ENCODE peak calls at places on chromosomes 6 and 20, in eight cellular contexts. G is tibial artery; T is cardiac fibroblast; O is right lobe of liver; H is type B pancreatic cell; Y is upper lobe of right lung; E is GM20000; D is CD8-positive, alpha-beta T cell. J is an unnamed sample.
A peak's percentile ranks its signal among the peaks of the same experiment; 100 is the strongest.

GRCh38 chr6:72525821-72526550 is 95.9 kb upstream of the KCNQ5 start:
- DNase-seq in G (no peak), T (no peak), O (no peak), H (no peak), Y (no peak), E (no peak), D (no peak), J (no peak)

GRCh38 chr20:62355527-62356142 is 11.5 kb downstream of the LAMA5 start:
- DNase-seq in G (peak; percentile 91), T (peak; percentile 72), O (peak; percentile 81), H (no peak), Y (no peak), E (no peak), D (no peak), J (no peak)

GRCh38 chr6:87731818-87732661 is 30.0 kb upstream of the AKIRIN2 start:
- DNase-seq in G (peak; percentile 92), T (peak; percentile 99), O (peak; percentile 81), H (no peak), Y (peak; percentile 93), E (peak; percentile 68), D (no peak), J (no peak)

GRCh38 chr6:45791600-45792168 is 224.0 kb downstream of the CLIC5 start:
- DNase-seq in G (no peak), T (peak; percentile 78), O (no peak), H (no peak), Y (no peak), E (no peak), D (no peak), J (no peak)

GRCh38 chr20:34522969-34523871 is 7.0 kb downstream of the DYNLRB1 start:
- DNase-seq in G (peak; percentile 64), T (peak; percentile 76), O (no peak), H (peak; percentile 77), Y (no peak), E (peak; percentile 50), D (peak; percentile 64), J (no peak)

GRCh38 chr6:25053875-25054371 is 118.2 kb upstream of the RIPOR2 start:
- DNase-seq in G (no peak), T (peak; percentile 69), O (no peak), H (no peak), Y (no peak), E (peak; percentile 46), D (no peak), J (no peak)

GRCh38 chr6:144559865-144560603 is 274.9 kb downstream of the UTRN start:
- DNase-seq in G (no peak), T (peak; percentile 49), O (no peak), H (no peak), Y (no peak), E (no peak), D (no peak), J (no peak)

GRCh38 chr6:137902721-137903120 is 35.7 kb downstream of the TNFAIP3 start:
- DNase-seq in G (no peak), T (no peak), O (no peak), H (no peak), Y (no peak), E (no peak), D (no peak), J (no peak)

GRCh38 chr6:158086054-158086705 is 81.9 kb downstream of the SERAC1 start:
- DNase-seq in G (no peak), T (peak; percentile 30), O (no peak), H (peak; percentile 31), Y (no peak), E (peak; percentile 39), D (no peak), J (no peak)

GRCh38 chr20:57587989-57588377 is 27.1 kb downstream of the PCK1 start:
- DNase-seq in G (no peak), T (no peak), O (no peak), H (no peak), Y (no peak), E (no peak), D (no peak), J (no peak)

GRCh38 chr20:17624070-17624469 is 54.2 kb downstream of the DSTN start:
- DNase-seq in G (peak; percentile 59), T (no peak), O (no peak), H (no peak), Y (peak; percentile 46), E (no peak), D (no peak), J (peak; percentile 77)

GRCh38 chr6:120056085-120056484 is 706.5 kb upstream of the MAN1A1 start:
- DNase-seq in G (no peak), T (peak; percentile 5), O (no peak), H (no peak), Y (no peak), E (peak; percentile 2), D (no peak), J (no peak)

GRCh38 chr6:15389079-15389758 is 143.3 kb downstream of the JARID2 start:
- DNase-seq in G (peak; percentile 72), T (peak; percentile 17), O (peak; percentile 61), H (no peak), Y (no peak), E (no peak), D (no peak), J (no peak)

GRCh38 chr20:11881453-11881852 is 36.2 kb upstream of the BTBD3 start:
- DNase-seq in G (no peak), T (no peak), O (no peak), H (no peak), Y (no peak), E (no peak), D (no peak), J (no peak)

GRCh38 chr20:49161428-49162152 is 26.5 kb downstream of the STAU1 start:
- DNase-seq in G (no peak), T (no peak), O (no peak), H (no peak), Y (no peak), E (no peak), D (no peak), J (no peak)

GRCh38 chr6:90406142-90406794 is 109.6 kb upstream of the BACH2 start:
- DNase-seq in G (no peak), T (peak; percentile 52), O (no peak), H (no peak), Y (no peak), E (no peak), D (no peak), J (no peak)

GRCh38 chr6:113461153-113461897 is 395.8 kb upstream of the MARCKS start:
- DNase-seq in G (no peak), T (peak; percentile 44), O (no peak), H (no peak), Y (no peak), E (no peak), D (no peak), J (no peak)
- TF ChIP-seq CTCF in G (no peak), T (peak; percentile 20), O (no peak), H (peak; percentile 63), Y (peak; percentile 22), E (peak; percentile 6), D (no peak), J (peak; percentile 59)

DNA sequence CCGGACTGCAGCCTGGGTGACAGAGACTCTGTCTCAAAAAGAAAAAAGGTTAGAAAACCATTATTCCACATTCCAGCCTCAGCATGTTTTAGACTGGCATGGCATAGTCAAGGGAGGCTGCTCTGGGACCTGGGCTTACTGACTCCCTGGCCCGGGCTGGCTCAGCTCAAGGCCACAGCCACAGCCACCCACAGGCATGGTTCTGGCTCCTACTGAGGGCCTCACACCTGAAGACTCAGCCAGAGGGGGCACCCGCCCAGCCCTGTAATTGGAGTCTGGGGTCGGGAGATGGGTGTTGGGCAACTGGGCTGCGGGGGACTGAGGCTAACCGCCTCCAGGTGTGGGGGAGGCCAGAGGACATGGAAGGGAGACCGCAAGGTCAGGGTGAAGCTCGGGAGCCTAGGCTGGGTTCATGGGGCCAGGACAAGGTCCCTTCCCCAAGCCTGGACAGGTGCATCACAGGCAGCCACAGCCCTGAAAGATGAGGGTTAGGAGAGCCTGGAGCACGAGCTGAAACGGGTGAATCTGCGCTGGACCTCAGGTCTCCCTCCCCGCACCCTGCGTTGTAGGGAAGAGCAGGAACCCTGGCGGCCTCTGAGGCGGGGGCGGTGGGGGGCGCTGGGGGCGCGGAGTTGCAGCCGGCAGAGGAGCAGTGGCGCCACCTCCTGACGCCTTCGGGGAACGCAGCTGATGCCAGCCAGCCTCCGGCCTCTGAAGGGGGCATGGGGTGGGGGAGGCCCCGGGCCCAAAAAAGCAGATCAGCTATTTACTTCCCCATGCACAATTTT is 67.7 kb upstream of the SRSF6 start:
- DNase-seq in G (no peak), T (no peak), O (no peak), H (no peak), Y (peak; percentile 77), E (no peak), D (no peak), J (no peak)
- TF ChIP-seq CTCF in G (no peak), T (peak; percentile 16), O (peak; percentile 10), H (peak; percentile 77), Y (peak; percentile 60), E (peak; percentile 11), D (no peak), J (peak; percentile 54)

GRCh38 chr6:31271641-31272357 is at the start of gene HLA-C:
- DNase-seq in G (peak; percentile 96), T (peak; percentile 97), O (peak; percentile 96), H (peak; percentile 80), Y (peak; percentile 88), E (peak; percentile 94), D (peak; percentile 92), J (peak; percentile 87)
- TF ChIP-seq CTCF in G (no peak), T (peak; percentile 20), O (no peak), H (no peak), Y (no peak), E (no peak), D (no peak), J (peak; percentile 33)

GRCh38 chr6:126167726-126168125 is 172.2 kb upstream of the CENPW start:
- DNase-seq in G (no peak), T (no peak), O (no peak), H (no peak), Y (no peak), E (no peak), D (no peak), J (no peak)

GRCh38 chr6:126170433-126170832 is 169.5 kb upstream of the CENPW start:
- DNase-seq in G (no peak), T (no peak), O (no peak), H (no peak), Y (no peak), E (no peak), D (no peak), J (no peak)

GRCh38 chr6:126172151-126172550 is 167.8 kb upstream of the CENPW start:
- DNase-seq in G (no peak), T (no peak), O (no peak), H (no peak), Y (no peak), E (no peak), D (no peak), J (no peak)

GRCh38 chr6:126174697-126175096 is 165.2 kb upstream of the CENPW start:
- DNase-seq in G (no peak), T (no peak), O (no peak), H (no peak), Y (no peak), E (no peak), D (no peak), J (no peak)

DNA sequence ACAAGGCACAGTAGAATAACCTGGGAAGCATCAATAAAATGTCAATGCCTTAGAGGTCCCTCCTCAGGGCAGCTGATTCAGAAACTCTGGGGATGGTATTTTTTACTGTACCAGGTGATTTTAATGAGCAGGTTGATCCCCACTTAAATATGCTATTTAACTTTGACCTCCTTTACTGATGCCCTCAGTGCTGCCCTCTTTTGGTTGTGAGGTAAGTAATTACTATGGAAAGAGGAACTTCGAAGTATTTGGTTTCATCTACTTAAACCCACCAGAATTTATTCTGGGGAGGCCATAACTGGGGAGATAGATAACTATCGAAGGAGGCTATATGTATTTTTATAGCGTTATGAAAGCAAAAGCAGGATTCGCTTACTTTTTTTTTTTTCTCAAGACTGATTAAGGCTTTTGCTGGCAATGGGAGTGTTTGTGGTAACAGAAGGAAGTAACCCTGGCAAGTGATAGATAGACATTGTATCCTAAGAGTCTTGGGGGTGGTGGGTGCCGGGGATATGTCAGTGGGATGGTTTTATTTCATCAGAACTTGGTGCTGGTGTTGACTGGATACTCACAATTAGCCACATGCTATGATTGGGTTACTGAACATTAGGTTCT is 168.9 kb upstream of the CENPW start:
- DNase-seq in G (no peak), T (peak; percentile 64), O (no peak), H (no peak), Y (no peak), E (peak; percentile 40), D (no peak), J (no peak)
- TF ChIP-seq CTCF in G (no peak), T (peak; percentile 75), O (peak; percentile 57), H (peak; percentile 68), Y (peak; percentile 49), E (peak; percentile 49), D (peak; percentile 28), J (peak; percentile 72)

J was measured in chondrocyte.